ENCODE peak calls at places on chromosomes 4 and X, in nine cellular contexts. One of them, this sample, is unnamed. For H3K4me1, the result is how much of the 10 kb centered on the place peaks cover.

GRCh38 chr4:186844059-186844681 is 120.5 kb upstream of the FAT1 start:
- DNase-seq in pancreas: peak
- DNase-seq in lower lobe of right lung: no peak
- DNase-seq in endothelial cell of umbilical vein: peak
- DNase-seq in uterus: peak
- DNase-seq in OCI-LY7: no peak
- DNase-seq in right atrium auricular region: peak
- DNase-seq in A549: no peak
- DNase-seq in GM23338: no peak
- DNase-seq in this sample: no peak

GRCh38 chrX:13855689-13856425 is 39.0 kb upstream of the GPM6B start:
- DNase-seq in OCI-LY7: no peak
- DNase-seq in A549: no peak
- DNase-seq in endothelial cell of umbilical vein: no peak
- DNase-seq in uterus: no peak
- DNase-seq in right atrium auricular region: no peak
- DNase-seq in lower lobe of right lung: no peak
- DNase-seq in GM23338: no peak
- DNase-seq in pancreas: no peak
- DNase-seq in this sample: no peak

GRCh38 chr4:110567266-110567665 is 55.6 kb downstream of the PITX2 start:
- DNase-seq in lower lobe of right lung: no peak
- DNase-seq in pancreas: no peak
- DNase-seq in A549: no peak
- DNase-seq in GM23338: no peak
- DNase-seq in OCI-LY7: no peak
- DNase-seq in endothelial cell of umbilical vein: no peak
- DNase-seq in uterus: no peak
- DNase-seq in right atrium auricular region: no peak
- DNase-seq in this sample: no peak

GRCh38 chrX:12080265-12080664 is 58.0 kb upstream of the FRMPD4 start:
- DNase-seq in lower lobe of right lung: no peak
- DNase-seq in pancreas: peak
- DNase-seq in OCI-LY7: peak
- DNase-seq in A549: peak
- DNase-seq in endothelial cell of umbilical vein: peak
- DNase-seq in uterus: no peak
- DNase-seq in GM23338: peak
- DNase-seq in right atrium auricular region: no peak
- DNase-seq in this sample: peak

GRCh38 chrX:102341867-102342266 is 94.9 kb downstream of the NXF2 start:
- DNase-seq in OCI-LY7: no peak
- DNase-seq in uterus: no peak
- DNase-seq in right atrium auricular region: no peak
- DNase-seq in lower lobe of right lung: no peak
- DNase-seq in endothelial cell of umbilical vein: no peak
- DNase-seq in pancreas: no peak
- DNase-seq in A549: no peak
- DNase-seq in GM23338: peak
- DNase-seq in this sample: no peak

GRCh38 chr4:1868912-1869311 is 2.3 kb upstream of the NSD2 start:
- DNase-seq in lower lobe of right lung: no peak
- DNase-seq in pancreas: no peak
- DNase-seq in uterus: no peak
- DNase-seq in A549: no peak
- DNase-seq in GM23338: no peak
- DNase-seq in endothelial cell of umbilical vein: no peak
- DNase-seq in OCI-LY7: no peak
- DNase-seq in right atrium auricular region: no peak
- DNase-seq in this sample: no peak

GRCh38 chrX:16825306-16826035 is 39.2 kb downstream of the TXLNG start:
- DNase-seq in GM23338: no peak
- DNase-seq in lower lobe of right lung: no peak
- DNase-seq in pancreas: no peak
- DNase-seq in right atrium auricular region: no peak
- DNase-seq in A549: peak
- DNase-seq in uterus: no peak
- DNase-seq in OCI-LY7: no peak
- DNase-seq in endothelial cell of umbilical vein: peak
- DNase-seq in this sample: no peak

GRCh38 chr4:170741856-170742255 is 652.1 kb upstream of the AADAT start:
- DNase-seq in right atrium auricular region: no peak
- DNase-seq in A549: no peak
- DNase-seq in OCI-LY7: no peak
- DNase-seq in pancreas: no peak
- DNase-seq in uterus: no peak
- DNase-seq in lower lobe of right lung: no peak
- DNase-seq in GM23338: no peak
- DNase-seq in endothelial cell of umbilical vein: no peak
- DNase-seq in this sample: no peak

GRCh38 chr4:85748654-85749053 is 273.7 kb downstream of the ARHGAP24 start:
- DNase-seq in endothelial cell of umbilical vein: peak
- DNase-seq in GM23338: no peak
- DNase-seq in OCI-LY7: no peak
- DNase-seq in right atrium auricular region: no peak
- DNase-seq in A549: no peak
- DNase-seq in lower lobe of right lung: no peak
- DNase-seq in uterus: no peak
- DNase-seq in pancreas: no peak
- DNase-seq in this sample: peak

GRCh38 chr4:138034871-138035270 is 207.3 kb downstream of the SLC7A11 start:
- DNase-seq in uterus: no peak
- DNase-seq in lower lobe of right lung: no peak
- DNase-seq in right atrium auricular region: no peak
- DNase-seq in A549: peak
- DNase-seq in GM23338: no peak
- DNase-seq in OCI-LY7: no peak
- DNase-seq in pancreas: no peak
- DNase-seq in endothelial cell of umbilical vein: peak
- DNase-seq in this sample: no peak

GRCh38 chr4:83961575-83961974 is 425.7 kb downstream of the GPAT3 start:
- DNase-seq in pancreas: no peak
- DNase-seq in endothelial cell of umbilical vein: no peak
- DNase-seq in OCI-LY7: no peak
- DNase-seq in uterus: no peak
- DNase-seq in GM23338: no peak
- DNase-seq in A549: peak
- DNase-seq in right atrium auricular region: no peak
- DNase-seq in lower lobe of right lung: no peak
- DNase-seq in this sample: peak

GRCh38 chr4:16607693-16608092 is 290.8 kb downstream of the LDB2 start:
- DNase-seq in GM23338: no peak
- DNase-seq in uterus: no peak
- DNase-seq in pancreas: no peak
- DNase-seq in lower lobe of right lung: no peak
- DNase-seq in OCI-LY7: no peak
- DNase-seq in right atrium auricular region: no peak
- DNase-seq in A549: no peak
- DNase-seq in endothelial cell of umbilical vein: no peak
- DNase-seq in this sample: no peak

GRCh38 chrX:134688839-134689238 is 30.6 kb upstream of the PLAC1 start:
- DNase-seq in pancreas: no peak
- DNase-seq in endothelial cell of umbilical vein: no peak
- DNase-seq in OCI-LY7: no peak
- DNase-seq in lower lobe of right lung: no peak
- DNase-seq in GM23338: no peak
- DNase-seq in uterus: no peak
- DNase-seq in right atrium auricular region: no peak
- DNase-seq in A549: peak
- DNase-seq in this sample: no peak

GRCh38 chr4:18536420-18536819 is 514.9 kb upstream of the LCORL start:
- DNase-seq in right atrium auricular region: no peak
- DNase-seq in OCI-LY7: no peak
- DNase-seq in endothelial cell of umbilical vein: peak
- DNase-seq in uterus: no peak
- DNase-seq in lower lobe of right lung: no peak
- DNase-seq in pancreas: no peak
- DNase-seq in A549: no peak
- DNase-seq in GM23338: peak
- DNase-seq in this sample: no peak

GRCh38 chr4:1242506-1243450 is 6.2 kb downstream of the CTBP1 start:
- DNase-seq in right atrium auricular region: no peak
- DNase-seq in pancreas: no peak
- DNase-seq in endothelial cell of umbilical vein: no peak
- DNase-seq in lower lobe of right lung: no peak
- DNase-seq in A549: no peak
- DNase-seq in GM23338: no peak
- DNase-seq in OCI-LY7: no peak
- DNase-seq in uterus: no peak
- DNase-seq in this sample: no peak

GRCh38 chr4:152356428-152357034 is 179.4 kb downstream of the FBXW7 start:
- DNase-seq in GM23338: no peak
- DNase-seq in lower lobe of right lung: no peak
- DNase-seq in endothelial cell of umbilical vein: no peak
- DNase-seq in pancreas: no peak
- DNase-seq in A549: no peak
- DNase-seq in uterus: no peak
- DNase-seq in right atrium auricular region: no peak
- DNase-seq in OCI-LY7: no peak
- DNase-seq in this sample: peak

GRCh38 chr4:125750399-125750798 is 435.6 kb downstream of the FAT4 start:
- DNase-seq in endothelial cell of umbilical vein: no peak
- DNase-seq in A549: no peak
- DNase-seq in uterus: no peak
- DNase-seq in right atrium auricular region: no peak
- DNase-seq in pancreas: no peak
- DNase-seq in lower lobe of right lung: no peak
- DNase-seq in OCI-LY7: no peak
- DNase-seq in GM23338: no peak
- DNase-seq in this sample: no peak

GRCh38 chr4:125749354-125749753 is 434.6 kb downstream of the FAT4 start:
- DNase-seq in GM23338: no peak
- DNase-seq in OCI-LY7: no peak
- DNase-seq in pancreas: no peak
- DNase-seq in endothelial cell of umbilical vein: no peak
- DNase-seq in right atrium auricular region: no peak
- DNase-seq in lower lobe of right lung: no peak
- DNase-seq in A549: no peak
- DNase-seq in uterus: no peak
- DNase-seq in this sample: no peak

GRCh38 chr4:125750827-125751466 is 436.2 kb downstream of the FAT4 start:
- DNase-seq in endothelial cell of umbilical vein: peak
- DNase-seq in A549: peak
- DNase-seq in GM23338: peak
- DNase-seq in right atrium auricular region: no peak
- DNase-seq in OCI-LY7: no peak
- DNase-seq in lower lobe of right lung: no peak
- DNase-seq in pancreas: peak
- DNase-seq in uterus: peak
- DNase-seq in this sample: peak
- TF ChIP-seq CTCF in endothelial cell of umbilical vein: peak
- TF ChIP-seq CTCF in A549: peak
- TF ChIP-seq CTCF in GM23338: peak
- TF ChIP-seq CTCF in right atrium auricular region: peak
- TF ChIP-seq CTCF in OCI-LY7: no peak
- TF ChIP-seq CTCF in lower lobe of right lung: peak
- TF ChIP-seq CTCF in pancreas: no peak
- TF ChIP-seq CTCF in uterus: peak
- TF ChIP-seq CTCF in this sample: peak

GRCh38 chr4:7512428-7512827 is 77.7 kb upstream of the PSAPL1 start:
- DNase-seq in lower lobe of right lung: no peak
- DNase-seq in OCI-LY7: no peak
- DNase-seq in A549: no peak
- DNase-seq in GM23338: no peak
- DNase-seq in uterus: no peak
- DNase-seq in pancreas: no peak
- DNase-seq in endothelial cell of umbilical vein: no peak
- DNase-seq in right atrium auricular region: no peak
- DNase-seq in this sample: no peak

GRCh38 chr4:7512946-7513345 is 78.2 kb upstream of the PSAPL1 start:
- DNase-seq in uterus: no peak
- DNase-seq in OCI-LY7: no peak
- DNase-seq in GM23338: no peak
- DNase-seq in lower lobe of right lung: no peak
- DNase-seq in right atrium auricular region: no peak
- DNase-seq in pancreas: no peak
- DNase-seq in endothelial cell of umbilical vein: no peak
- DNase-seq in A549: no peak
- DNase-seq in this sample: no peak

GRCh38 chr4:7510066-7510465 is 75.3 kb upstream of the PSAPL1 start:
- DNase-seq in OCI-LY7: no peak
- DNase-seq in GM23338: no peak
- DNase-seq in uterus: no peak
- DNase-seq in A549: no peak
- DNase-seq in lower lobe of right lung: no peak
- DNase-seq in right atrium auricular region: no peak
- DNase-seq in pancreas: no peak
- DNase-seq in endothelial cell of umbilical vein: no peak
- DNase-seq in this sample: no peak

GRCh38 chr4:7513731-7514130 is 79.0 kb upstream of the PSAPL1 start:
- DNase-seq in GM23338: no peak
- DNase-seq in uterus: no peak
- DNase-seq in right atrium auricular region: no peak
- DNase-seq in lower lobe of right lung: no peak
- DNase-seq in pancreas: no peak
- DNase-seq in endothelial cell of umbilical vein: no peak
- DNase-seq in A549: no peak
- DNase-seq in OCI-LY7: no peak
- DNase-seq in this sample: peak

DNA sequence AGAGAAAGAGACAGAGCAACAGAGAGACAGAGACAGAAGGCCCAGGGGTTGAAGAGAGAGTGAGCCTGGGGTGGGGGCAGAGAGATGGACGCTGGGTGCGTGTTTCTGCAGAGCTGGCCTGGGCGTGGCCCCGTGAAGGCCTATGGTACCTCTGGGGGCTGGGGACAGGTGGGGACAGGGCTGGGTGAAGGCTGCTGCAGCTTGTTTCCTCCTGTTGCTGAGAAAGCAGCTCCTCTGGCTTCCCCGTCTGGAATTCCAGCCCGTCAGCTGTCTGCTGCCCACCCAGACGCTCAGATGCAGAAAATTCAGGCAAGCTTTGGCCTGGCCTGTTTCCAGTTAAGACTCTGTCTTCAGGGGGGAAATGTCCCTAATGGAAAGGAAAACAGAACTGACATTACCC is 76.8 kb upstream of the PSAPL1 start:
- DNase-seq in OCI-LY7: no peak
- DNase-seq in right atrium auricular region: no peak
- DNase-seq in endothelial cell of umbilical vein: no peak
- DNase-seq in pancreas: no peak
- DNase-seq in GM23338: no peak
- DNase-seq in A549: no peak
- DNase-seq in lower lobe of right lung: no peak
- DNase-seq in uterus: no peak
- DNase-seq in this sample: no peak
- H3K4me1 ChIP-seq in OCI-LY7: under half
- H3K4me1 ChIP-seq in right atrium auricular region: under half
- H3K4me1 ChIP-seq in endothelial cell of umbilical vein: under half
- H3K4me1 ChIP-seq in pancreas: under half
- H3K4me1 ChIP-seq in GM23338: under half
- H3K4me1 ChIP-seq in A549: under half
- H3K4me1 ChIP-seq in lower lobe of right lung: under half
- H3K4me1 ChIP-seq in uterus: under half
- H3K4me1 ChIP-seq in this sample: under half

GRCh38 chrX:10633722-10634121 is 13.3 kb upstream of the MID1 start:
- DNase-seq in GM23338: peak
- DNase-seq in A549: peak
- DNase-seq in endothelial cell of umbilical vein: peak
- DNase-seq in OCI-LY7: no peak
- DNase-seq in right atrium auricular region: no peak
- DNase-seq in uterus: peak
- DNase-seq in lower lobe of right lung: no peak
- DNase-seq in pancreas: no peak
- DNase-seq in this sample: peak
- H3K27ac ChIP-seq in GM23338: no peak
- H3K27ac ChIP-seq in A549: peak
- H3K27ac ChIP-seq in endothelial cell of umbilical vein: peak
- H3K27ac ChIP-seq in OCI-LY7: no peak
- H3K27ac ChIP-seq in right atrium auricular region: no peak
- H3K27ac ChIP-seq in uterus: peak
- H3K27ac ChIP-seq in lower lobe of right lung: no peak
- H3K27ac ChIP-seq in pancreas: no peak
- H3K27ac ChIP-seq in this sample: no peak

GRCh38 chrX:42615161-42615563 is 162.8 kb downstream of the PPP1R2C start:
- DNase-seq in A549: peak
- DNase-seq in GM23338: peak
- DNase-seq in uterus: no peak
- DNase-seq in endothelial cell of umbilical vein: no peak
- DNase-seq in OCI-LY7: peak
- DNase-seq in pancreas: no peak
- DNase-seq in lower lobe of right lung: no peak
- DNase-seq in right atrium auricular region: no peak
- DNase-seq in this sample: peak
- TF ChIP-seq CTCF in A549: no peak
- TF ChIP-seq CTCF in GM23338: peak
- TF ChIP-seq CTCF in uterus: no peak
- TF ChIP-seq CTCF in endothelial cell of umbilical vein: peak
- TF ChIP-seq CTCF in OCI-LY7: peak
- TF ChIP-seq CTCF in pancreas: no peak
- TF ChIP-seq CTCF in lower lobe of right lung: no peak
- TF ChIP-seq CTCF in right atrium auricular region: no peak
- TF ChIP-seq CTCF in this sample: no peak

This sample was measured in cardiac muscle cell.